ENCODE peak calls at places on chromosomes 2 and 18, in five cellular contexts. J is EL, O is NCI-H82, G is spleen, X is globus pallidus. W is an unnamed sample.
A peak's percentile ranks its signal among the peaks of the same experiment; 100 is the strongest.

GRCh38 chr2:54644236-54644635 is 79.2 kb upstream of the EML6 start:
- DNase-seq in J (no peak), G (no peak), O (no peak), X (no peak), W (no peak)

GRCh38 chr2:217142649-217143266 is 282.9 kb upstream of the TNP1 start:
- DNase-seq in X (no peak), J (peak; percentile 38), O (peak; percentile 71), G (no peak), W (no peak)

GRCh38 chr18:61770279-61770678 is 122.5 kb downstream of the RNF152 start:
- DNase-seq in J (no peak), G (no peak), O (no peak), X (no peak), W (no peak)

GRCh38 chr2:123771928-123772632 is 253.0 kb upstream of the CNTNAP5 start:
- DNase-seq in G (no peak), X (no peak), J (no peak), O (no peak), W (no peak)

GRCh38 chr2:84805250-84805917 is 75.5 kb downstream of the TRABD2A start:
- DNase-seq in J (peak; percentile 74), O (no peak), X (no peak), G (no peak), W (no peak)

GRCh38 chr18:42576141-42576540 is 539.3 kb downstream of the RIT2 start:
- DNase-seq in J (no peak), O (no peak), X (no peak), G (no peak), W (no peak)

GRCh38 chr2:101306410-101306809 is 2.1 kb downstream of the RNF149 start:
- DNase-seq in G (no peak), X (no peak), J (no peak), O (no peak), W (no peak)

GRCh38 chr2:240585101-240585500 is 1.4 kb upstream of the CAPN10 start:
- DNase-seq in G (peak; percentile 79), O (no peak), J (no peak), X (no peak), W (no peak)

GRCh38 chr2:95323347-95324155 is 26.4 kb downstream of the KCNIP3 start:
- DNase-seq in J (no peak), X (no peak), G (no peak), O (peak; percentile 62), W (no peak)

GRCh38 chr2:218168635-218169462 is 2.1 kb upstream of the CXCR1 start:
- DNase-seq in O (peak; percentile 82), G (no peak), J (peak; percentile 51), X (no peak), W (peak; percentile 55)

GRCh38 chr18:64037812-64038414 is 68.0 kb downstream of the SERPINB8 start:
- DNase-seq in J (peak; percentile 23), X (peak; percentile 30), G (no peak), O (peak; percentile 60), W (no peak)